ENCODE peak calls at places on chromosomes 6 and 20, in six cellular contexts. One of them, this sample, is unnamed.

GRCh38 chr6:15570171-15570570 is 92.7 kb downstream of the DTNBP1 start:
- DNase-seq in upper lobe of left lung: no peak
- DNase-seq in HepG2: no peak
- DNase-seq in SK-N-SH: no peak
- DNase-seq in prostate gland: no peak
- DNase-seq in transverse colon: no peak
- DNase-seq in this sample: no peak

GRCh38 chr6:36612101-36612625 is 18.0 kb downstream of the SRSF3 start:
- DNase-seq in transverse colon: no peak
- DNase-seq in HepG2: no peak
- DNase-seq in upper lobe of left lung: no peak
- DNase-seq in SK-N-SH: no peak
- DNase-seq in prostate gland: no peak
- DNase-seq in this sample: no peak

GRCh38 chr6:89297695-89298351 is 17.3 kb downstream of the GABRR2 start:
- DNase-seq in prostate gland: peak
- DNase-seq in HepG2: peak
- DNase-seq in SK-N-SH: no peak
- DNase-seq in transverse colon: peak
- DNase-seq in upper lobe of left lung: no peak
- DNase-seq in this sample: no peak

GRCh38 chr20:24581443-24582170 is 112.2 kb downstream of the SYNDIG1 start:
- DNase-seq in prostate gland: no peak
- DNase-seq in HepG2: no peak
- DNase-seq in transverse colon: no peak
- DNase-seq in SK-N-SH: no peak
- DNase-seq in upper lobe of left lung: no peak
- DNase-seq in this sample: no peak

GRCh38 chr6:46437671-46438221 is 53.5 kb downstream of the RCAN2 start:
- DNase-seq in transverse colon: no peak
- DNase-seq in HepG2: no peak
- DNase-seq in upper lobe of left lung: no peak
- DNase-seq in SK-N-SH: no peak
- DNase-seq in prostate gland: no peak
- DNase-seq in this sample: no peak

GRCh38 chr6:100266512-100266911 is 198.2 kb downstream of the SIM1 start:
- DNase-seq in prostate gland: no peak
- DNase-seq in HepG2: no peak
- DNase-seq in upper lobe of left lung: no peak
- DNase-seq in SK-N-SH: no peak
- DNase-seq in transverse colon: no peak
- DNase-seq in this sample: peak

GRCh38 chr6:105136433-105137350 is 43.1 kb downstream of the POPDC3 start:
- DNase-seq in upper lobe of left lung: peak
- DNase-seq in SK-N-SH: peak
- DNase-seq in HepG2: no peak
- DNase-seq in prostate gland: peak
- DNase-seq in transverse colon: peak
- DNase-seq in this sample: peak

GRCh38 chr20:33963756-33964155 is 30.0 kb upstream of the RALY start:
- DNase-seq in SK-N-SH: no peak
- DNase-seq in upper lobe of left lung: no peak
- DNase-seq in prostate gland: no peak
- DNase-seq in HepG2: no peak
- DNase-seq in transverse colon: no peak
- DNase-seq in this sample: no peak

GRCh38 chr6:28981391-28981832 is 23.7 kb downstream of the ZNF311 start:
- DNase-seq in transverse colon: peak
- DNase-seq in prostate gland: peak
- DNase-seq in upper lobe of left lung: no peak
- DNase-seq in HepG2: peak
- DNase-seq in SK-N-SH: peak
- DNase-seq in this sample: peak

GRCh38 chr6:106168097-106168888 is 82.2 kb downstream of the PRDM1 start:
- DNase-seq in transverse colon: no peak
- DNase-seq in SK-N-SH: no peak
- DNase-seq in HepG2: no peak
- DNase-seq in prostate gland: no peak
- DNase-seq in upper lobe of left lung: no peak
- DNase-seq in this sample: no peak

GRCh38 chr6:78513856-78514255 is 353.5 kb upstream of the IRAK1BP1 start:
- DNase-seq in prostate gland: no peak
- DNase-seq in SK-N-SH: peak
- DNase-seq in HepG2: no peak
- DNase-seq in transverse colon: no peak
- DNase-seq in upper lobe of left lung: no peak
- DNase-seq in this sample: peak

GRCh38 chr6:85111481-85112001 is 338.3 kb upstream of the NT5E start:
- DNase-seq in prostate gland: no peak
- DNase-seq in transverse colon: no peak
- DNase-seq in SK-N-SH: no peak
- DNase-seq in HepG2: no peak
- DNase-seq in upper lobe of left lung: no peak
- DNase-seq in this sample: no peak
- TF ChIP-seq POLR2AphosphoS5 in prostate gland: no peak
- TF ChIP-seq POLR2AphosphoS5 in transverse colon: no peak
- TF ChIP-seq POLR2AphosphoS5 in SK-N-SH: no peak
- TF ChIP-seq POLR2AphosphoS5 in HepG2: no peak
- TF ChIP-seq POLR2AphosphoS5 in upper lobe of left lung: no peak
- TF ChIP-seq POLR2AphosphoS5 in this sample: no peak

DNA sequence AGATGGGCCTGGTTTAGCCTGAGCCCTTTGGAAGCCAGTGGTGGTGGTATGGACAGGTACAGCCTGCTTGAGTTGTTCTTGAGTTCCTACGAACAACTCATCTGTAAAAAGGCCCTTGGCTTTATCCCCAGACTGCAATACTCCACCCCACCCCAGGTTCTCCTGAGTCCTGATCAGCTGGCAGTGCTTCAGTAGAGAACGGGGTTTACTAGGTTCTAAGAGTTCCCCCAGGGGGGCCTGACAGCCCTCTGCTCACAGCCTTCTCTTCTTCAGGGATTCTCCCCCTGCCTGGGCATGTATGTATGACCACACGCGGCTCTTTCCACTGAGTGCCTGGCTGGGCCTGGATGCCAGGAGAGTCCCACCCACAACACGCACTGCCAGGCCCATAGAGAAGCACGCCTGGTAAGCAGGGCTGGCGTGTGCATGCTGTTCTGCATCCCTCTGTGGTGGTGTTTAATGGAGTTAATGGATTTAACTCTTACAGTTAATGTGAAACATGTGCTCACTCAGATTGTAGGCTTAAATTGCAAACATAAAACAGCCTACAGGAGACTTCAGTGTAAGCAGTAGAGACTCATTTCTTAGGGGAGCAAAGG is 44.3 kb upstream of the SLC4A11 start:
- DNase-seq in prostate gland: peak
- DNase-seq in HepG2: no peak
- DNase-seq in transverse colon: no peak
- DNase-seq in upper lobe of left lung: no peak
- DNase-seq in SK-N-SH: peak
- DNase-seq in this sample: no peak
- TF ChIP-seq POLR2AphosphoS5 in prostate gland: no peak
- TF ChIP-seq POLR2AphosphoS5 in HepG2: no peak
- TF ChIP-seq POLR2AphosphoS5 in transverse colon: no peak
- TF ChIP-seq POLR2AphosphoS5 in upper lobe of left lung: no peak
- TF ChIP-seq POLR2AphosphoS5 in SK-N-SH: no peak
- TF ChIP-seq POLR2AphosphoS5 in this sample: no peak

GRCh38 chr20:43715044-43715443 is 11.8 kb downstream of the GTSF1L start:
- DNase-seq in transverse colon: no peak
- DNase-seq in upper lobe of left lung: no peak
- DNase-seq in prostate gland: no peak
- DNase-seq in HepG2: no peak
- DNase-seq in SK-N-SH: no peak
- DNase-seq in this sample: no peak

GRCh38 chr20:43716123-43716522 is 10.7 kb downstream of the GTSF1L start:
- DNase-seq in transverse colon: no peak
- DNase-seq in prostate gland: no peak
- DNase-seq in upper lobe of left lung: no peak
- DNase-seq in HepG2: no peak
- DNase-seq in SK-N-SH: no peak
- DNase-seq in this sample: no peak

GRCh38 chr20:43710370-43711044 is 16.3 kb downstream of the GTSF1L start:
- DNase-seq in prostate gland: no peak
- DNase-seq in transverse colon: peak
- DNase-seq in upper lobe of left lung: no peak
- DNase-seq in HepG2: no peak
- DNase-seq in SK-N-SH: no peak
- DNase-seq in this sample: no peak

GRCh38 chr20:43715511-43715910 is 11.3 kb downstream of the GTSF1L start:
- DNase-seq in HepG2: no peak
- DNase-seq in transverse colon: no peak
- DNase-seq in prostate gland: no peak
- DNase-seq in SK-N-SH: no peak
- DNase-seq in upper lobe of left lung: peak
- DNase-seq in this sample: no peak

GRCh38 chr20:43711098-43711654 is 15.6 kb downstream of the GTSF1L start:
- DNase-seq in upper lobe of left lung: peak
- DNase-seq in transverse colon: no peak
- DNase-seq in HepG2: no peak
- DNase-seq in prostate gland: no peak
- DNase-seq in SK-N-SH: no peak
- DNase-seq in this sample: no peak
- TF ChIP-seq POLR2AphosphoS5 in upper lobe of left lung: no peak
- TF ChIP-seq POLR2AphosphoS5 in transverse colon: no peak
- TF ChIP-seq POLR2AphosphoS5 in HepG2: no peak
- TF ChIP-seq POLR2AphosphoS5 in prostate gland: no peak
- TF ChIP-seq POLR2AphosphoS5 in SK-N-SH: no peak
- TF ChIP-seq POLR2AphosphoS5 in this sample: no peak

DNA sequence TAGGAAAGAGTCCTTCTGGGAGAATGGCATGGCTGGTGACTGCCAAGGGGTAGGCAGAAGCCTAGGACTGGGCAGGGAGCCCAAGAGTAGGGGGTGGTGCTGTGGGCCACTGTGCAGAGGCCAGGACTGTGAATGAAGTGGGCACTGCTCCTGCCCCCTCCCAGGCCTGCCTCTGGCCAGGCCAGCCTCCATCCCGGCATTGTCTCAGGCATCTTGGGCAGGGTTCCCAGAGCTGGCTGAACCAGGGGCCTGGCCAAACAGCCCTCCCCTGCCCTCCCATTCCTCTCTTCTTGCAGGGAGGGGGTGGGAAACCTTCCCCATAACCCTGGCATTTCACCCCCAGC is 81.6 kb downstream of the MRPL14 start:
- DNase-seq in upper lobe of left lung: no peak
- DNase-seq in prostate gland: no peak
- DNase-seq in SK-N-SH: peak
- DNase-seq in HepG2: no peak
- DNase-seq in transverse colon: no peak
- DNase-seq in this sample: no peak
- TF ChIP-seq POLR2AphosphoS5 in upper lobe of left lung: no peak
- TF ChIP-seq POLR2AphosphoS5 in prostate gland: no peak
- TF ChIP-seq POLR2AphosphoS5 in SK-N-SH: no peak
- TF ChIP-seq POLR2AphosphoS5 in HepG2: no peak
- TF ChIP-seq POLR2AphosphoS5 in transverse colon: no peak
- TF ChIP-seq POLR2AphosphoS5 in this sample: no peak

DNA sequence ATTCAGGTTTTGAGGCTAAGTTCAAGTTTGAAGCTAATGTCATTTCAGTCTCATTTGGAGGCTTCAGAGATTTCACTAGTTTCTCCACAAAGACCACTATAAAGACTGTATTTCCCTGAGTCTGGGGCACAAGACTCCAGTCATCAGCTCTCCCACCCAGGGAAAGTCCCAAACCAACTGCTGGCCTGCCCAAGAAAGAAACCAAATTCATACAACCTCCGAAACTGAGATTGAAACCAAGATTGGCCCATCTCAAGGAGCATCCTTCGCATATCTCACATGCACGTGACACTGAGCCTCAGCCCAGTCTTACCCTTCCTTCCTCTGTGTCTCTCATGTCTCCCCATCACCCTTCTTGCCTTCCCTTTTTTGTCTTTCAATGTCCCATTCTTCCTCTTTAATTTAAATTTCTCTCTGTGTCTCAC is 3.5 kb upstream of the LTA start:
- DNase-seq in transverse colon: peak
- DNase-seq in upper lobe of left lung: no peak
- DNase-seq in HepG2: no peak
- DNase-seq in SK-N-SH: no peak
- DNase-seq in prostate gland: no peak
- DNase-seq in this sample: no peak
- TF ChIP-seq POLR2AphosphoS5 in transverse colon: no peak
- TF ChIP-seq POLR2AphosphoS5 in upper lobe of left lung: no peak
- TF ChIP-seq POLR2AphosphoS5 in HepG2: no peak
- TF ChIP-seq POLR2AphosphoS5 in SK-N-SH: no peak
- TF ChIP-seq POLR2AphosphoS5 in prostate gland: no peak
- TF ChIP-seq POLR2AphosphoS5 in this sample: no peak

This sample was measured in GM23338.